ENCODE peak calls at places on chromosomes 16 and 17, in four cellular contexts. Y is Panc1, J is mucosa of descending colon, F is adrenal gland. V is an unnamed sample.

GRCh38 chr17:48101012-48101720 is at the start of gene CBX1:
- DNase-seq in Y (peak; percentile 72), J (peak; percentile 96), F (peak; percentile 94), V (peak; percentile 80)

GRCh38 chr17:48526986-48527741 is 3.6 kb downstream of the HOXB1 start:
- DNase-seq in Y (no peak), J (no peak), F (no peak), V (no peak)

GRCh38 chr16:48740964-48741363 is 131.0 kb upstream of the N4BP1 start:
- DNase-seq in Y (no peak), J (no peak), F (no peak), V (no peak)

GRCh38 chr17:62899349-62899748 is 66.7 kb upstream of the TANC2 start:
- DNase-seq in Y (no peak), J (peak; percentile 5), F (peak; percentile 30), V (no peak)

GRCh38 chr16:1971678-1972489 is at the start of gene TBL3:
- DNase-seq in Y (no peak), J (peak; percentile 94), F (peak; percentile 95), V (peak; percentile 72)

GRCh38 chr17:77414811-77415400 is 274.1 kb downstream of the SEC14L1 start:
- DNase-seq in Y (no peak), J (no peak), F (peak; percentile 61), V (no peak)

GRCh38 chr17:64339516-64340475 is 50.9 kb downstream of the PECAM1 start:
- DNase-seq in Y (no peak), J (no peak), F (no peak), V (no peak)

GRCh38 chr16:72990003-72990521 is 57.9 kb downstream of the ZFHX3 start:
- DNase-seq in Y (no peak), J (peak; percentile 49), F (peak; percentile 89), V (peak; percentile 43)

GRCh38 chr17:37182786-37183185 is 193.0 kb upstream of the C17orf78 start:
- DNase-seq in Y (no peak), J (no peak), F (no peak), V (no peak)

GRCh38 chr17:7217113-7217987 is 2.3 kb downstream of the DLG4 start:
- DNase-seq in Y (no peak), J (no peak), F (peak; percentile 81), V (no peak)

GRCh38 chr17:29042679-29043538 is at the start of gene PIPOX:
- DNase-seq in Y (no peak), J (peak; percentile 13), F (peak; percentile 56), V (peak; percentile 11)

GRCh38 chr16:54817432-54817831 is 113.2 kb upstream of the IRX5 start:
- DNase-seq in Y (no peak), J (no peak), F (no peak), V (no peak)

GRCh38 chr17:48490391-48491026 is 40.3 kb downstream of the HOXB1 start:
- DNase-seq in Y (no peak), J (no peak), F (no peak), V (no peak)

GRCh38 chr17:49210158-49211029 is at the start of the genes ABI3 and GNGT2:
- DNase-seq in Y (no peak), J (peak; percentile 65), F (peak; percentile 51), V (no peak)

GRCh38 chr16:23294260-23294659 is 7.8 kb upstream of the SCNN1B start:
- DNase-seq in Y (no peak), J (peak; percentile 66), F (no peak), V (no peak)

GRCh38 chr16:77062878-77063566 is 128.0 kb upstream of the MON1B start:
- DNase-seq in Y (no peak), J (no peak), F (peak; percentile 27), V (no peak)

GRCh38 chr17:12605222-12605621 is 60.5 kb upstream of the MYOCD start:
- DNase-seq in Y (no peak), J (peak; percentile 35), F (no peak), V (no peak)

GRCh38 chr16:85717393-85718152 is 28.8 kb upstream of the GINS2 start:
- DNase-seq in Y (no peak), J (peak; percentile 91), F (peak; percentile 88), V (peak; percentile 15)

GRCh38 chr17:62565817-62566216 is 61.7 kb upstream of the MRC2 start:
- DNase-seq in Y (peak; percentile 52), J (no peak), F (no peak), V (no peak)

GRCh38 chr16:531494-532125 is 4.1 kb downstream of the CAPN15 start:
- DNase-seq in Y (no peak), J (no peak), F (no peak), V (no peak)

GRCh38 chr16:50265716-50266336 is 525 bp upstream of the ADCY7 start:
- DNase-seq in Y (no peak), J (no peak), F (no peak), V (no peak)

GRCh38 chr17:4753392-4753791 is 13.7 kb upstream of the CXCL16 start:
- DNase-seq in Y (no peak), J (no peak), F (no peak), V (no peak)

GRCh38 chr16:28168991-28169554 is 42.7 kb downstream of the XPO6 start:
- DNase-seq in Y (no peak), J (no peak), F (no peak), V (no peak)

GRCh38 chr17:63498621-63499195 is 21.8 kb downstream of the ACE start:
- DNase-seq in Y (no peak), J (no peak), F (no peak), V (peak; percentile 35)

GRCh38 chr17:75260679-75261335 is 599 bp downstream of the GGA3 start:
- DNase-seq in Y (no peak), J (no peak), F (no peak), V (no peak)

GRCh38 chr17:3792481-3792880 is 8.5 kb downstream of the ITGAE start:
- DNase-seq in Y (no peak), J (no peak), F (no peak), V (no peak)

GRCh38 chr16:81582655-81583441 is 138.2 kb downstream of the CMIP start:
- DNase-seq in Y (no peak), J (no peak), F (peak; percentile 75), V (no peak)

GRCh38 chr16:4846503-4846900 is 586 bp downstream of the GLYR1 start:
- DNase-seq in Y (no peak), J (peak; percentile 79), F (peak; percentile 86), V (no peak)

GRCh38 chr16:47144559-47144877 is 773 bp upstream of the NETO2 start:
- DNase-seq in Y (no peak), J (no peak), F (no peak), V (no peak)

GRCh38 chr17:74852237-74853047 is 7.2 kb downstream of the GRIN2C start:
- DNase-seq in Y (no peak), J (peak; percentile 48), F (no peak), V (no peak)

GRCh38 chr16:81357711-81358270 is 43.0 kb downstream of the GAN start:
- DNase-seq in Y (no peak), J (no peak), F (no peak), V (no peak)

GRCh38 chr17:59812139-59812538 is 80.6 kb downstream of the TUBD1 start:
- DNase-seq in Y (no peak), J (no peak), F (no peak), V (no peak)

DNA sequence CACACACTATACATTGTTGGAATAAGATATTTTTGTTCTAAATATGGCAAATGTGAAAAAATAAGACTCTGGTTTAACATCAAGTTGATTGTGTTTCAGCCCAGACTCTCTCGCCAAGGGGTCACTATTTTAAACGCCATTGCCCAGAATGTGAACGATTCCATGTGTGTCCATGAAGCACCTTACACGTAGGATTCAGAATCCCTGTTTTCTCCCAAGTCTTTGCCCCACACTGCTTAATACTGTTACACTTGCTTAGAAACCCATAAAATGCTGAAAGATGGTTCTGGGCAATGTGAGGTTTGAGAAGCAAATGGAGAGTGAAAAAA is 7.7 kb downstream of the HS3ST3B1 start:
- DNase-seq in Y (no peak), J (no peak), F (no peak), V (no peak)
- H3K4me3 ChIP-seq in Y (no peak overlapping the region), J (no peak overlapping the region), F (no peak overlapping the region), V (peak overlapping the region; percentile 40)

GRCh38 chr17:44122825-44123355 is 551 bp downstream of the HDAC5 start:
- DNase-seq in Y (no peak), J (peak; percentile 31), F (no peak), V (no peak)
- TF ChIP-seq CTCF in Y (no peak), J (no peak), F (no peak), V (no peak)

GRCh38 chr17:45886852-45887251 is 7.5 kb upstream of the MAPT start:
- DNase-seq in Y (no peak), J (no peak), F (no peak), V (no peak)

GRCh38 chr17:45894022-45894784 is at the start of gene MAPT:
- DNase-seq in Y (peak; percentile 69), J (peak; percentile 85), F (peak; percentile 90), V (peak; percentile 65)

GRCh38 chr17:45893725-45894021 is 681 bp upstream of the MAPT start:
- DNase-seq in Y (no peak), J (no peak), F (no peak), V (no peak)

GRCh38 chr17:45888392-45888791 is 6.0 kb upstream of the MAPT start:
- DNase-seq in Y (no peak), J (no peak), F (no peak), V (no peak)

GRCh38 chr17:45889579-45889978 is 4.8 kb upstream of the MAPT start:
- DNase-seq in Y (no peak), J (no peak), F (no peak), V (no peak)
- H3K4me3 ChIP-seq in Y (no peak overlapping the region), J (no peak overlapping the region), F (no peak overlapping the region), V (no peak overlapping the region)

DNA sequence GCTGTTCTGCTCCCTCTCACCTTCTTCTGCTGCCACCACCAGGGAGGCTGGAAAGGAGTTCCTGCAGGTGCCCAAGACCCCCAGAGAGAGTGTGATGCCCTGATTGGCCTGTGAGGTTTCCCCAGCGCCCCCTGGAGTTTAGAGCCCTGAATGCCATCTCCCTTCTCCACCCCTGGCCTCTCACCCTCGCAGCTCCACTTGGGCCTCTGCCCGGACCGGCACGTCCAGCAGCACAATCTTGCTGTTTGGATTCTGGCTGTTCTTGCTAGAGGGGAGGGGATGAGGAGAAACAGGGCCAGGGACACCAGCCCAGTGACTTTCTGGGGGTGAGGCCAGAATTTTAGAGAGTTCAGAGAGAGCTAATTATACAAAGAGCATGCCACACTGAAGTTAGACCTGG is 12.5 kb upstream of the FAM171A2 start:
- DNase-seq in Y (no peak), J (peak; percentile 29), F (peak; percentile 52), V (no peak)
- TF ChIP-seq CTCF in Y (peak; percentile 22), J (no peak), F (no peak), V (peak; percentile 64)

GRCh38 chr17:80287806-80288579 is 27.3 kb downstream of the RNF213 start:
- DNase-seq in Y (no peak), J (no peak), F (no peak), V (no peak)
- H3K4me3 ChIP-seq in Y (no peak overlapping the region), J (no peak overlapping the region), F (no peak overlapping the region), V (no peak overlapping the region)

GRCh38 chr17:9517396-9517795 is 58.2 kb downstream of the STX8 start:
- DNase-seq in Y (no peak), J (no peak), F (no peak), V (no peak)
- TF ChIP-seq CTCF in Y (no peak), J (no peak), F (no peak), V (no peak)

GRCh38 chr17:80474231-80474932 is 2.0 kb downstream of the NPTX1 start:
- DNase-seq in Y (no peak), J (no peak), F (peak; percentile 39), V (peak; percentile 26)
- H3K4me3 ChIP-seq in Y (peak overlapping the region; percentile 38), J (no peak overlapping the region), F (no peak overlapping the region), V (no peak overlapping the region)

DNA sequence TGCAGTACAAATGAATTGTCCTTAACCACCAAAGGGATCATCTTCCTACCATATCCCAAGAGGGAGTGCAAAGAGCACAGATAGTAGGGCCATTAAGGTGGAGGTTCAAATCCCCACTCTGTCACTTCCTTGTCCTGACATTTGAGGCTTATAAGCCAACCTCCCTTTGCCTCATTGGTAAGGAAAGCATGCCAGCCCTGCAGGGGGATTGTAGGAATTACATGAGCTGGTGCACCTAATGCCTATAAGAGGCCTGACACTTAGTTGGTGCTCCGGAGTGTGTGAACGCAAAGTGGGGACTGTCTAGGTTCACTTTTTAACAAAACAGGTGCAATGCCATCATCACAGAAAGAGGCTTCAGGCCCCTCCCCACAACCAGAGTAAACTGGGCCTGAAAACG is 374.4 kb downstream of the SNX29 start:
- DNase-seq in Y (no peak), J (no peak), F (no peak), V (no peak)
- TF ChIP-seq CTCF in Y (no peak), J (no peak), F (no peak), V (peak; percentile 11)

V was measured in HFF-Myc.